ENCODE peak calls at places on chromosomes 13 and 19, in seven cellular contexts. M, V, I, F, H, C and D are unnamed samples. For H3K27me3, the result is how much of the 10 kb centered on the place peaks cover.

GRCh38 chr13:51814825-51815650 is 11.1 kb upstream of the DHRS12 start:
- DNase-seq in M (no peak), V (no peak), I (no peak), F (no peak), H (no peak), C (peak), D (peak)

GRCh38 chr19:45467115-45467455 is 711 bp upstream of the FOSB start:
- DNase-seq in M (no peak), V (no peak), I (no peak), F (no peak), H (no peak), C (peak), D (no peak)

GRCh38 chr19:10603084-10603872 is 16.2 kb upstream of the AP1M2 start:
- DNase-seq in M (peak), V (no peak), I (peak), F (no peak), H (no peak), C (peak), D (peak)

GRCh38 chr19:13115936-13116281 is 631 bp downstream of the TRMT1 start:
- DNase-seq in M (no peak), V (no peak), I (no peak), F (no peak), H (no peak), C (no peak), D (no peak)

GRCh38 chr19:14061081-14061749 is 661 bp downstream of the PALM3 start:
- DNase-seq in M (no peak), V (peak), I (no peak), F (no peak), H (no peak), C (no peak), D (no peak)

GRCh38 chr19:29328586-29328985 is 115.6 kb upstream of the UQCRFS1 start:
- DNase-seq in M (no peak), V (no peak), I (no peak), F (no peak), H (no peak), C (no peak), D (no peak)

GRCh38 chr13:42984691-42985090 is 7.3 kb downstream of the EPSTI1 start:
- DNase-seq in M (no peak), V (no peak), I (no peak), F (no peak), H (no peak), C (no peak), D (no peak)

GRCh38 chr13:66262330-66262729 is 967.8 kb downstream of the PCDH9 start:
- DNase-seq in M (no peak), V (no peak), I (no peak), F (no peak), H (no peak), C (no peak), D (no peak)

GRCh38 chr13:27965740-27966640 is 3.1 kb downstream of the CDX2 start:
- DNase-seq in M (no peak), V (no peak), I (no peak), F (no peak), H (no peak), C (no peak), D (no peak)
- H3K27me3 ChIP-seq in M (half or more), V (half or more), I (half or more), F (half or more), H (half or more), C (half or more), D (under half)

GRCh38 chr13:55307909-55308308 is 1832.8 kb upstream of the PRR20A start:
- DNase-seq in M (no peak), V (no peak), I (no peak), F (no peak), H (no peak), C (no peak), D (no peak)
- H3K27me3 ChIP-seq in M (under half), V (under half), I (under half), F (under half), H (under half), C (under half), D (under half)

GRCh38 chr13:112074139-112074710 is 7.3 kb downstream of the SOX1 start:
- DNase-seq in M (no peak), V (no peak), I (no peak), F (no peak), H (no peak), C (no peak), D (no peak)
- H3K27me3 ChIP-seq in M (half or more), V (under half), I (half or more), F (half or more), H (under half), C (half or more), D (under half)

GRCh38 chr19:47467914-47468313 is 3.8 kb downstream of the SLC8A2 start:
- DNase-seq in M (no peak), V (no peak), I (no peak), F (no peak), H (no peak), C (no peak), D (no peak)

GRCh38 chr19:47471381-47471732 is 336 bp downstream of the SLC8A2 start:
- DNase-seq in M (no peak), V (no peak), I (no peak), F (no peak), H (no peak), C (no peak), D (no peak)

GRCh38 chr19:47470447-47471195 is 1.1 kb downstream of the SLC8A2 start:
- DNase-seq in M (no peak), V (no peak), I (no peak), F (no peak), H (no peak), C (no peak), D (no peak)

GRCh38 chr19:47469719-47470118 is 2.0 kb downstream of the SLC8A2 start:
- DNase-seq in M (no peak), V (no peak), I (no peak), F (no peak), H (no peak), C (no peak), D (no peak)

DNA sequence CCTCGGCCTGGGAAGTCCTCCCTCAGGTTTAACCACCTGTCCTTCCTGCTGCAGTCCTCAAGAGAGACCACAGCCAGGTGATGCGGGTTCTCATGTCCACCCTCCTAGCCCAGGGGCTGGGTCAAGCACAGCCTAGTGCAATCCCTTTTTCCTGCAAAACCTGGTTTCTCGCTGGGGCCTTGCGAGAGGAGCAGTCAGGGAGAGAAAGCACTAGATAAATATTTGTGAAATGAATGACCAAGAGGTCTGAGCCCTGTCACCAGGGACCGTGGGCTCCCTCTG is 2.3 kb downstream of the SLC8A2 start:
- DNase-seq in M (no peak), V (no peak), I (no peak), F (no peak), H (no peak), C (no peak), D (no peak)
- H3K27me3 ChIP-seq in M (under half), V (under half), I (under half), F (under half), H (under half), C (half or more), D (under half)